ENCODE peak calls at places on chromosomes 2 and 18, in seven cellular contexts. Z, W, H, K, M, N and J are unnamed samples.

GRCh38 chr2:167052825-167053224 is 164.5 kb downstream of the XIRP2 start:
- DNase-seq in Z (no peak), W (no peak), H (no peak), K (no peak), M (no peak), N (no peak), J (no peak)

GRCh38 chr2:10963155-10963554 is 51.4 kb downstream of the KCNF1 start:
- DNase-seq in Z (no peak), W (no peak), H (no peak), K (no peak), M (no peak), N (no peak), J (no peak)

GRCh38 chr18:60413944-60414547 is 41.5 kb upstream of the MC4R start:
- DNase-seq in Z (peak; percentile 32), W (no peak), H (no peak), K (no peak), M (peak; percentile 7), N (no peak), J (no peak)

GRCh38 chr2:233267516-233268245 is 16.2 kb downstream of the ATG16L1 start:
- DNase-seq in Z (no peak), W (no peak), H (peak; percentile 17), K (peak; percentile 72), M (no peak), N (no peak), J (no peak)

GRCh38 chr2:10495988-10496313 is 47.8 kb upstream of the ODC1 start:
- DNase-seq in Z (no peak), W (no peak), H (no peak), K (no peak), M (no peak), N (no peak), J (no peak)

GRCh38 chr2:19158211-19158610 is 200.2 kb downstream of the OSR1 start:
- DNase-seq in Z (no peak), W (no peak), H (no peak), K (no peak), M (no peak), N (no peak), J (no peak)

GRCh38 chr2:109703798-109704197 is 89.6 kb downstream of the SOWAHC start:
- DNase-seq in Z (no peak), W (no peak), H (no peak), K (no peak), M (no peak), N (no peak), J (no peak)

GRCh38 chr2:223854741-223855140 is 17.4 kb upstream of the AP1S3 start:
- DNase-seq in Z (no peak), W (no peak), H (no peak), K (no peak), M (no peak), N (no peak), J (no peak)

GRCh38 chr2:137964066-137964858 is at the start of gene HNMT:
- DNase-seq in Z (peak; percentile 25), W (no peak), H (peak; percentile 19), K (no peak), M (no peak), N (peak; percentile 25), J (no peak)